ENCODE peak calls at places on chromosomes 5 and 9, in four cellular contexts. L, P, A and F are unnamed samples.

GRCh38 chr5:93188876-93189485 is 392.0 kb downstream of the NR2F1-AS1 start:
- DNase-seq in L (no peak), P (no peak), A (no peak), F (no peak)

GRCh38 chr9:28810375-28811075 is 1237.2 kb upstream of the C9orf72 start:
- DNase-seq in L (peak; percentile 55), P (no peak), A (no peak), F (no peak)

GRCh38 chr9:5895782-5896181 is 5.1 kb downstream of the MLANA start:
- DNase-seq in L (no peak), P (no peak), A (no peak), F (no peak)

GRCh38 chr5:55509768-55510522 is 24.8 kb downstream of the PLPP1 start:
- DNase-seq in L (no peak), P (no peak), A (no peak), F (no peak)

GRCh38 chr9:124479371-124479770 is 27.8 kb downstream of the NR5A1 start:
- DNase-seq in L (no peak), P (no peak), A (no peak), F (no peak)

GRCh38 chr9:121324316-121324715 is 45.7 kb downstream of the STOM start:
- DNase-seq in L (no peak), P (no peak), A (no peak), F (no peak)

GRCh38 chr5:32390819-32391591 is 53.5 kb downstream of the ZFR start:
- DNase-seq in L (peak; percentile 56), P (no peak), A (no peak), F (no peak)

GRCh38 chr9:17578911-17579793 is at the start of gene SH3GL2:
- DNase-seq in L (peak; percentile 35), P (peak; percentile 36), A (peak; percentile 80), F (no peak)

GRCh38 chr9:18747590-18747989 is 273.6 kb downstream of the ADAMTSL1 start:
- DNase-seq in L (no peak), P (no peak), A (no peak), F (no peak)

GRCh38 chr5:83049370-83049863 is 27.8 kb downstream of the TMEM167A start:
- DNase-seq in L (no peak), P (no peak), A (no peak), F (no peak)

GRCh38 chr5:142636093-142636492 is 49.8 kb downstream of the FGF1 start:
- DNase-seq in L (no peak), P (no peak), A (no peak), F (no peak)

GRCh38 chr5:28855631-28856030 is 1817.2 kb upstream of the CDH9 start:
- DNase-seq in L (no peak), P (no peak), A (no peak), F (no peak)

GRCh38 chr9:34689512-34689911 is 1.6 kb downstream of the CCL19 start:
- DNase-seq in L (no peak), P (no peak), A (no peak), F (no peak)

DNA sequence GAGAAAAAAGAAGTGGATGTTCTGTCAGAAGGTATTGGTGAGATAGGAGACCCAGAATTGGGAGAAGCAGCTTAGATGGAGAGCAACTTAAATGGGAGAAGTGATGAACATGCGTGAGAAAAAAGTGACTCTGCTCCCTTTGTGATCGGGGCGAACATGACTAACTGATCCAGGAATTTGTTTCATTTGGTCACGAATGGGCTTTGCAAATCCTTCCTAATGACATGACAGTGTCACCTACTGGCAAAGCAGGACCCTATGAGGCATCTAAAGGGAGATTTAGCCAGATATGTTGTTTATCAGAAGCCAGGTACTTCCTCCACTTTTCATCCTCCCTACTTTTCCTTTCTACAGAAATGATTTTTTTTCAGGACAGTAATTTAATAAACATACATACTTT is 787.4 kb upstream of the RGMB start:
- DNase-seq in L (no peak), P (no peak), A (no peak), F (no peak)
- TF ChIP-seq CTCF in L (no peak), P (no peak), A (no peak), F (no peak)

DNA sequence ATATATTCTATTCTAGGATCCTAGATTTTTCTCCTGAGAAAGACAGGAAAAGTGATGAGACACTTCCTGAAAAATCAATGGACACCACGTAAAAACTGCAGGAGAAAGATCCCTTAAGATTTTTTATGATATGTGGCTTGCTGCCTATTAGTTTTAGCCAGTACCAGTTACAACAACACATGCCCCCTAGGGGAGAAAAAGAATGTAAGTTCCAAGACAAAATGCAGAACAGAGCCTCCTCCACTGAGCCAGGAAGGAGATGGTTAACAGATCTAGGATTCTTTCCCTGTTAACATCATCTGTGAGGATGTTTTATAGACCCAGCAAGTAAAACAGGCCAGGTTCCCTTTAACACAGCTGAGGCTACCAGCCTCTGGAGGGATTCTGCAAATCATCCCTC is 574.7 kb downstream of the TLE4 start:
- DNase-seq in L (peak; percentile 2), P (no peak), A (no peak), F (no peak)
- TF ChIP-seq CTCF in L (no peak), P (no peak), A (no peak), F (no peak)

DNA sequence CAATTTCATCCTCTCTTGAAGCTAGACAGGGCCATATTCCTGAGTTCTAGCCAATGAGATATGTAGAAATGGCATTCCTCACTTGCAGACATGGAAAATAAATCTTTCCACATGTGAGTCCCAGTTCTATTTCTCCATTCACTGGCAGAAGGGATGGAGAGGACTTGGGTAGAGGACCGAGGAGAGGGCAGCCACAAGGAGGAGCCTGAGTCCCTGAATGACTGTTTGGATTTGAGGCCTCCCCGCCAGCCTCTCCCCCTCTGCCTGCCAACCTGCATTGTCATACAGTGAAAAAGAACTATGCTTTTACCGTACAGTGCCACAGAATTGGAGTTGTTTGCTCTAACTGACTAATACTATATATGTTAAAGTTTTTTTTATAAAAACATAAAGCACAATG is 583.0 kb upstream of the WWC1 start:
- DNase-seq in L (peak; percentile 32), P (no peak), A (no peak), F (no peak)
- TF ChIP-seq CTCF in L (no peak), P (no peak), A (no peak), F (no peak)

GRCh38 chr5:72412283-72413055 is 92.3 kb downstream of the PTCD2 start:
- DNase-seq in L (no peak), P (no peak), A (no peak), F (no peak)
- TF ChIP-seq CTCF in L (peak; percentile 18), P (no peak), A (no peak), F (peak; percentile 31)